ENCODE peak calls at places on chromosome X, in six cellular contexts. P is left ventricle myocardium inferior; Z is transverse colon; Q is CD4-positive, alpha-beta memory T cell; T is MG63; N is PC-3. L is an unnamed sample.

GRCh38 chrX:152884171-152884570 is 13.7 kb upstream of the ZNF185 start:
- DNase-seq in Z (no peak), N (no peak), Q (no peak), T (no peak), P (no peak), L (no peak)

GRCh38 chrX:45758738-45759397 is 558.2 kb upstream of the DIPK2B start:
- DNase-seq in Q (peak; percentile 26), P (no peak), T (no peak), N (peak; percentile 61), Z (no peak), L (no peak)

GRCh38 chrX:410296-410695 is 23.6 kb upstream of the PPP2R3B start:
- DNase-seq in Z (no peak), T (no peak), P (no peak), Q (no peak), N (no peak), L (no peak)

GRCh38 chrX:3526084-3526483 is 179.6 kb upstream of the MXRA5 start:
- DNase-seq in N (no peak), T (no peak), P (no peak), Q (no peak), Z (no peak), L (no peak)

GRCh38 chrX:15214614-15215013 is 55.3 kb downstream of the ASB9 start:
- DNase-seq in Z (no peak), Q (no peak), N (peak; percentile 63), T (no peak), P (no peak), L (no peak)

GRCh38 chrX:37380920-37381319 is 31.8 kb downstream of the PRRG1 start:
- DNase-seq in Z (no peak), P (no peak), Q (no peak), T (no peak), N (peak; percentile 94), L (no peak)

GRCh38 chrX:130028196-130028595 is 45.8 kb downstream of the BCORL1 start:
- DNase-seq in N (peak; percentile 54), P (peak; percentile 35), T (peak; percentile 5), Q (peak; percentile 37), Z (peak; percentile 51), L (peak; percentile 42)

GRCh38 chrX:111467896-111468295 is 43.5 kb upstream of the SERTM2 start:
- DNase-seq in T (peak; percentile 3), P (peak; percentile 22), Z (no peak), N (no peak), Q (no peak), L (no peak)

GRCh38 chrX:109187473-109188168 is 294.3 kb downstream of the GUCY2F start:
- DNase-seq in Z (no peak), N (no peak), P (no peak), T (no peak), Q (no peak), L (no peak)

GRCh38 chrX:22534643-22535042 is 261.9 kb downstream of the CBLL2 start:
- DNase-seq in N (peak; percentile 90), P (peak; percentile 14), T (peak; percentile 92), Z (peak; percentile 10), Q (no peak), L (no peak)
- H3K9me3 ChIP-seq in N (no peaks in the 10 kb centered on the region), P (no peaks in the 10 kb centered on the region), T (no peaks in the 10 kb centered on the region), Z (no peaks in the 10 kb centered on the region), Q (no peaks in the 10 kb centered on the region), L (no peaks in the 10 kb centered on the region)

GRCh38 chrX:66717926-66718325 is 79.0 kb upstream of the EDA2R start:
- DNase-seq in Z (no peak), Q (no peak), T (no peak), N (no peak), P (no peak), L (no peak)
- H3K9me3 ChIP-seq in Z (no peaks in the 10 kb centered on the region), Q (no peaks in the 10 kb centered on the region), T (no peaks in the 10 kb centered on the region), N (no peaks in the 10 kb centered on the region), P (no peaks in the 10 kb centered on the region), L (no peaks in the 10 kb centered on the region)

GRCh38 chrX:38898261-38898660 is 97.0 kb downstream of the MID1IP1 start:
- DNase-seq in N (no peak), Z (no peak), P (no peak), Q (no peak), T (no peak), L (no peak)

GRCh38 chrX:38900719-38901118 is 99.5 kb downstream of the MID1IP1 start:
- DNase-seq in Z (no peak), P (no peak), N (no peak), Q (no peak), T (no peak), L (no peak)

GRCh38 chrX:38899650-38900049 is 98.4 kb downstream of the MID1IP1 start:
- DNase-seq in N (no peak), T (no peak), Q (no peak), P (no peak), Z (no peak), L (no peak)

DNA sequence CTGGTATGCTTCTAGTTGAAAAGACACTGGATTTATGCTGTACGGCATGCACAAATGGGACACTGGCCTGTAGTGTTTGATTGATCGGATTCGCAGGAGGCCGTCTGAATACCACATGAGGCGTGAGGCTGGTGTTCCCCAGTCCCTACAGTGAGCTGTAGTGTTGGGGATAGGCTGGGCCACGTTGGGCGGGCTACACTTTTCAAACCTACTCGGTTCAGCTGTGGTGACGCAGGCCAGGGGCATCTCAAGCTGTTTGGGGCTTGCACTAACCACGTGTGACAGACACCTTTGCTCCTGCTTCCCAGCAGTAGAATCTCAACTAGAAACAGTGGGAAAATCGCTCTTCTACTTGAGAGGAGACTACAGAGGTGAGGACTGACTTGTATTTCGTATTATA is 101.8 kb downstream of the MID1IP1 start:
- DNase-seq in P (no peak), T (no peak), Z (no peak), N (no peak), Q (no peak), L (no peak)
- H3K9me3 ChIP-seq in P (no peaks in the 10 kb centered on the region), T (no peaks in the 10 kb centered on the region), Z (no peaks in the 10 kb centered on the region), N (no peaks in the 10 kb centered on the region), Q (no peaks in the 10 kb centered on the region), L (no peaks in the 10 kb centered on the region)

DNA sequence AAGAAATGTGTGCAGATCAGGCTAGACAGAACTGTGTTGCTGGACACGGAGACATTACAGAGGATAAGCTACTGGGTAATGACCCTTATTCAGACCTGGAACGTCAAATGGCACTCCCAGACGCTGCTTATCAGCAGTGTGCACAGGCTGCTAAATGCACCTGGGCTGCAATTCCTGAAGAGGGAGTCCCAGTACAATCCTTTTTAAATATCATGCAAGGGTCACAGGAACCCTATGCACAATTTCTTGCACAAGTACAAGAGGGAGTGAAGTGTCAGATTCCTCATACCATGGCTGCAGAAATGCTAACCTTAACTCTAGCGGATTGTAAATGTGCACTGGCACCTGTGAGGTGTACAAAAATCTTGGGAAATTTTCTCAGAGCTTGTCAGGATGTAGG is 16.9 kb downstream of the SPIN2B start:
- DNase-seq in N (no peak), P (no peak), Z (peak; percentile 15), T (no peak), Q (no peak), L (no peak)
- H3K9me3 ChIP-seq in N (no peaks in the 10 kb centered on the region), P (peaks cover 14% of the 10 kb centered on the region), Z (no peaks in the 10 kb centered on the region), T (no peaks in the 10 kb centered on the region), Q (no peaks in the 10 kb centered on the region), L (no peaks in the 10 kb centered on the region)